ENCODE peak calls at places on chromosome 19, in six cellular contexts. S is NCI-H748 treated with DMSO at 0.1 percent for 48 hours; K is stimulated activated CD8-positive, alpha-beta memory T cell treated with anti-CD3 and anti-CD28 coated beads, Interleukin-4, amount 100 ng/mL, for 1 hour; W is glutamatergic neuron; M is HS-5; Z is amniotic stem cell. X is an unnamed sample.

GRCh38 chr19:15104003-15104402 is 3.2 kb upstream of the SYDE1 start:
- DNase-seq in S (no peak), K (no peak), W (no peak), M (no peak), Z (no peak), X (no peak)

GRCh38 chr19:2612619-2613249 is 89.8 kb downstream of the GNG7 start:
- DNase-seq in S (no peak), K (no peak), W (no peak), M (no peak), Z (no peak), X (no peak)

GRCh38 chr19:52935434-52935833 is 12.2 kb upstream of the ZNF888 start:
- DNase-seq in S (no peak), K (no peak), W (no peak), M (no peak), Z (no peak), X (no peak)

GRCh38 chr19:743168-743687 is 7.7 kb upstream of the MISP start:
- DNase-seq in S (no peak), K (no peak), W (no peak), M (no peak), Z (no peak), X (peak; percentile 10)

GRCh38 chr19:49807174-49807830 is 5.8 kb downstream of the FUZ start:
- DNase-seq in S (no peak), K (no peak), W (no peak), M (no peak), Z (no peak), X (no peak)

GRCh38 chr19:49114630-49115363 is 627 bp downstream of the LIN7B start:
- DNase-seq in S (no peak), K (no peak), W (peak; percentile 74), M (no peak), Z (no peak), X (no peak)

GRCh38 chr19:2494084-2494446 is 18.1 kb downstream of the GADD45B start:
- DNase-seq in S (no peak), K (no peak), W (no peak), M (no peak), Z (no peak), X (no peak)

GRCh38 chr19:5822181-5822844 is 17.2 kb downstream of the FUT6 start:
- DNase-seq in S (no peak), K (no peak), W (no peak), M (no peak), Z (no peak), X (no peak)

GRCh38 chr19:7978196-7978825 is 27.1 kb downstream of the ELAVL1 start:
- DNase-seq in S (no peak), K (no peak), W (no peak), M (no peak), Z (no peak), X (no peak)

GRCh38 chr19:46976845-46977320 is 42.8 kb upstream of the NPAS1 start:
- DNase-seq in S (no peak), K (no peak), W (no peak), M (no peak), Z (no peak), X (no peak)

GRCh38 chr19:31104451-31104850 is 244.8 kb downstream of the TSHZ3 start:
- DNase-seq in S (no peak), K (no peak), W (no peak), M (no peak), Z (no peak), X (no peak)

GRCh38 chr19:10655457-10656312 is 1.5 kb downstream of the ILF3 start:
- DNase-seq in S (no peak), K (no peak), W (peak; percentile 46), M (no peak), Z (no peak), X (no peak)

GRCh38 chr19:40464059-40465024 is 1.2 kb downstream of the BLVRB start:
- DNase-seq in S (peak; percentile 84), K (peak; percentile 52), W (peak; percentile 93), M (peak; percentile 79), Z (peak; percentile 76), X (peak; percentile 42)

GRCh38 chr19:20413705-20414104 is 151.9 kb downstream of the ZNF737 start:
- DNase-seq in S (no peak), K (no peak), W (no peak), M (no peak), Z (no peak), X (no peak)

GRCh38 chr19:55679343-55680257 is 4.6 kb downstream of the EPN1 start:
- DNase-seq in S (no peak), K (no peak), W (no peak), M (peak; percentile 43), Z (no peak), X (no peak)

GRCh38 chr19:45099465-45100201 is 6.7 kb downstream of the PPP1R37 start:
- DNase-seq in S (no peak), K (no peak), W (no peak), M (no peak), Z (no peak), X (no peak)

GRCh38 chr19:16428372-16429036 is 43.3 kb downstream of the EPS15L1 start:
- DNase-seq in S (no peak), K (no peak), W (no peak), M (no peak), Z (no peak), X (no peak)

GRCh38 chr19:45670670-45671453 is 2.8 kb downstream of the GIPR start:
- DNase-seq in S (peak; percentile 33), K (no peak), W (peak; percentile 84), M (no peak), Z (peak; percentile 49), X (peak; percentile 88)

GRCh38 chr19:56976995-56977906 is 136.7 kb upstream of the PEG3 start:
- DNase-seq in S (no peak), K (no peak), W (no peak), M (no peak), Z (no peak), X (no peak)

GRCh38 chr19:1223018-1223855 is 14.6 kb downstream of the CBARP start:
- DNase-seq in S (no peak), K (no peak), W (peak; percentile 81), M (no peak), Z (no peak), X (no peak)

GRCh38 chr19:15418112-15418587 is 638 bp downstream of the AKAP8L start:
- DNase-seq in S (peak; percentile 7), K (no peak), W (no peak), M (no peak), Z (peak; percentile 42), X (no peak)

GRCh38 chr19:38264486-38265212 is at the start of gene SPINT2:
- DNase-seq in S (no peak), K (peak; percentile 16), W (peak; percentile 84), M (no peak), Z (no peak), X (no peak)

GRCh38 chr19:17834350-17835181 is 13.2 kb downstream of the JAK3 start:
- DNase-seq in S (no peak), K (no peak), W (no peak), M (no peak), Z (no peak), X (no peak)

GRCh38 chr19:43634877-43635560 is 4.6 kb downstream of the CADM4 start:
- DNase-seq in S (no peak), K (no peak), W (no peak), M (no peak), Z (no peak), X (no peak)

GRCh38 chr19:41298327-41298964 is 11.5 kb upstream of the CCDC97 start:
- DNase-seq in S (no peak), K (no peak), W (peak; percentile 61), M (no peak), Z (peak; percentile 35), X (no peak)

GRCh38 chr19:10625003-10625761 is at the start of gene SLC44A2:
- DNase-seq in S (peak; percentile 31), K (no peak), W (peak; percentile 64), M (no peak), Z (no peak), X (peak; percentile 83)

GRCh38 chr19:21593008-21593427 is 87.6 kb downstream of the ZNF429 start:
- DNase-seq in S (no peak), K (no peak), W (no peak), M (no peak), Z (no peak), X (no peak)